ENCODE peak calls at places on chromosome 17, in four cellular contexts. B, A, Y and H are unnamed samples.

GRCh38 chr17:33493566-33493965 is 200.5 kb upstream of the ASIC2 start:
- DNase-seq in B (no peak), A (no peak), Y (no peak), H (no peak)

GRCh38 chr17:45971698-45972141 is 27.3 kb upstream of the STH start:
- DNase-seq in B (no peak), A (no peak), Y (no peak), H (no peak)

GRCh38 chr17:64386412-64387144 is 4.1 kb downstream of the PECAM1 start:
- DNase-seq in B (no peak), A (peak; percentile 38), Y (no peak), H (peak; percentile 53)

GRCh38 chr17:80510772-80511171 is 33.9 kb upstream of the RPTOR start:
- DNase-seq in B (no peak), A (no peak), Y (no peak), H (no peak)

GRCh38 chr17:20302191-20302917 is 165.0 kb downstream of the LGALS9B start:
- DNase-seq in B (no peak), A (no peak), Y (no peak), H (no peak)

GRCh38 chr17:50613596-50613995 is 21.1 kb upstream of the ABCC3 start:
- DNase-seq in B (no peak), A (no peak), Y (no peak), H (no peak)

GRCh38 chr17:37541880-37542675 is 52.4 kb downstream of the DUSP14 start:
- DNase-seq in B (no peak), A (peak; percentile 74), Y (no peak), H (peak; percentile 74)

GRCh38 chr17:48928876-48929811 is 15.5 kb downstream of the SNF8 start:
- DNase-seq in B (no peak), A (peak; percentile 45), Y (no peak), H (peak; percentile 37)

GRCh38 chr17:82228842-82229685 is at the start of gene SLC16A3:
- DNase-seq in B (peak; percentile 76), A (peak; percentile 77), Y (no peak), H (peak; percentile 82)

GRCh38 chr17:66357037-66357436 is 54.6 kb downstream of the PRKCA start:
- DNase-seq in B (no peak), A (peak; percentile 40), Y (no peak), H (peak; percentile 33)

GRCh38 chr17:82366749-82367148 is 4.8 kb upstream of the UTS2R start:
- DNase-seq in B (no peak), A (no peak), Y (no peak), H (no peak)

GRCh38 chr17:64527914-64528313 is 21.1 kb downstream of the CEP95 start:
- DNase-seq in B (no peak), A (no peak), Y (no peak), H (no peak)

GRCh38 chr17:56121661-56122060 is 31.6 kb upstream of the ANKFN1 start:
- DNase-seq in B (no peak), A (no peak), Y (no peak), H (no peak)

GRCh38 chr17:27550974-27551505 is 79.9 kb upstream of the LGALS9 start:
- DNase-seq in B (no peak), A (no peak), Y (peak; percentile 69), H (no peak)

GRCh38 chr17:9676742-9677387 is 31.5 kb downstream of the USP43 start:
- DNase-seq in B (no peak), A (peak; percentile 50), Y (no peak), H (no peak)

GRCh38 chr17:81961087-81961514 is at the start of gene NOTUM:
- DNase-seq in B (no peak), A (no peak), Y (no peak), H (peak; percentile 22)

GRCh38 chr17:1089915-1090314 is 89.9 kb downstream of the ABR start:
- DNase-seq in B (peak; percentile 74), A (no peak), Y (peak; percentile 47), H (peak; percentile 69)

GRCh38 chr17:75064867-75065561 is 18.0 kb downstream of the KCTD2 start:
- DNase-seq in B (no peak), A (no peak), Y (no peak), H (no peak)

GRCh38 chr17:65064452-65065019 is 8.0 kb upstream of the GNA13 start:
- DNase-seq in B (no peak), A (peak; percentile 51), Y (no peak), H (peak; percentile 59)

GRCh38 chr17:34068506-34069035 is 186.5 kb upstream of the CCL2 start:
- DNase-seq in B (no peak), A (no peak), Y (no peak), H (no peak)

GRCh38 chr17:44383861-44384260 is 5.6 kb downstream of the ITGA2B start:
- DNase-seq in B (no peak), A (no peak), Y (no peak), H (no peak)

GRCh38 chr17:12034538-12034937 is 13.9 kb downstream of the MAP2K4 start:
- DNase-seq in B (no peak), A (no peak), Y (no peak), H (no peak)

GRCh38 chr17:12114686-12115418 is 94.2 kb downstream of the MAP2K4 start:
- DNase-seq in B (no peak), A (no peak), Y (no peak), H (no peak)

GRCh38 chr17:80260791-80261158 is at the start of gene RNF213:
- DNase-seq in B (peak; percentile 68), A (peak; percentile 11), Y (peak; percentile 64), H (peak; percentile 16)

GRCh38 chr17:22464041-22464440 is 771.7 kb downstream of the KCNJ18 start:
- DNase-seq in B (no peak), A (no peak), Y (no peak), H (no peak)

GRCh38 chr17:45229681-45230409 is 8.2 kb downstream of the FMNL1 start:
- DNase-seq in B (no peak), A (no peak), Y (no peak), H (no peak)

GRCh38 chr17:63381101-63381729 is 64.9 kb downstream of the CYB561 start:
- DNase-seq in B (no peak), A (no peak), Y (no peak), H (peak; percentile 63)

GRCh38 chr17:27760069-27760885 is 40.1 kb downstream of the NOS2 start:
- DNase-seq in B (peak; percentile 79), A (peak; percentile 58), Y (peak; percentile 69), H (peak; percentile 48)

GRCh38 chr17:58329808-58330543 is 1.4 kb upstream of the TSPOAP1 start:
- DNase-seq in B (no peak), A (no peak), Y (no peak), H (no peak)
- H3K4me3 ChIP-seq in B (peak overlapping the region; percentile 57), A (no peak overlapping the region), Y (no peak overlapping the region), H (no peak overlapping the region)

GRCh38 chr17:61451538-61452300 is 503 bp upstream of the TBX4 start:
- DNase-seq in B (no peak), A (no peak), Y (no peak), H (no peak)
- H3K4me3 ChIP-seq in B (peak overlapping the region; percentile 30), A (no peak overlapping the region), Y (no peak overlapping the region), H (no peak overlapping the region)

DNA sequence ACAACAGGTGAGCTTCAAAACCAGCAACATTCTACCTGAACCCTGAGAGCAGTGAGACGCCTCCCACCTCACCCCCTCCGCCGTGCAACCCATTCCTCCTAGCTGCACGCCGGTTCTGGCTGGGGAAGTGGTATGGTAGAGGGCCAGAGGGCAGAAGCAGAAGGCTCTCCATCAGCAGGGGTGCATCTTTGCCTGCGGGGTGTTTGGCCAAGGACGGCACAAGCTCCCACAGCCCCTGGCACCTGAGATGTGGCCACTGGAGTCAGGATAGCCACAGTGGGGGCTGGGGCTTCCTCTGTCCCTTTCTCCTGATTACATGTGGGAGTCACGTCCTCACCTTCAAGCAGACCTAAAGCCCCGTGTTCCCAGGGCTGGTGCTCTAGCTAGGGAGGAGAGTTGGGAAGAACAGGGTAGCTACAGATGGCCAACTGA is 1.6 kb downstream of the BORCS6 start:
- DNase-seq in B (no peak), A (no peak), Y (peak; percentile 13), H (no peak)
- H3K4me3 ChIP-seq in B (peak overlapping the region; percentile 70), A (peak overlapping the region; percentile 89), Y (no peak overlapping the region), H (peak overlapping the region; percentile 79)

GRCh38 chr17:57948169-57948554 is 7.0 kb downstream of the CUEDC1 start:
- DNase-seq in B (no peak), A (no peak), Y (no peak), H (no peak)
- H3K4me3 ChIP-seq in B (no peak overlapping the region), A (no peak overlapping the region), Y (no peak overlapping the region), H (no peak overlapping the region)